ENCODE peak calls at places on chromosomes 13 and 19, in eight cellular contexts. One of them, this sample, is unnamed.

GRCh38 chr19:1451916-1452801 is 2.2 kb downstream of the APC2 start:
- DNase-seq in small intestine: no peak
- DNase-seq in heart right ventricle: no peak
- DNase-seq in fibroblast of the aortic adventitia: no peak
- DNase-seq in left lung: peak; percentile 49
- DNase-seq in lung: no peak
- DNase-seq in GM12864: no peak
- DNase-seq in neural progenitor cell: peak; percentile 91
- DNase-seq in this sample: no peak

GRCh38 chr13:20772401-20773131 is 1.2 kb downstream of the EEF1AKMT1 start:
- DNase-seq in neural progenitor cell: no peak
- DNase-seq in heart right ventricle: no peak
- DNase-seq in left lung: no peak
- DNase-seq in small intestine: no peak
- DNase-seq in fibroblast of the aortic adventitia: peak; percentile 27
- DNase-seq in GM12864: no peak
- DNase-seq in lung: no peak
- DNase-seq in this sample: no peak

GRCh38 chr19:1041835-1042685 is 2.2 kb downstream of the ABCA7 start:
- DNase-seq in GM12864: no peak
- DNase-seq in heart right ventricle: no peak
- DNase-seq in neural progenitor cell: no peak
- DNase-seq in left lung: peak; percentile 80
- DNase-seq in fibroblast of the aortic adventitia: no peak
- DNase-seq in small intestine: peak; percentile 84
- DNase-seq in lung: no peak
- DNase-seq in this sample: no peak

GRCh38 chr19:58558066-58558622 is at the start of gene UBE2M:
- DNase-seq in lung: peak; percentile 66
- DNase-seq in neural progenitor cell: no peak
- DNase-seq in GM12864: no peak
- DNase-seq in left lung: peak; percentile 91
- DNase-seq in fibroblast of the aortic adventitia: peak; percentile 33
- DNase-seq in small intestine: peak; percentile 42
- DNase-seq in heart right ventricle: peak; percentile 63
- DNase-seq in this sample: no peak

GRCh38 chr13:106997219-106997618 is 429.3 kb upstream of the ARGLU1 start:
- DNase-seq in GM12864: no peak
- DNase-seq in fibroblast of the aortic adventitia: no peak
- DNase-seq in heart right ventricle: no peak
- DNase-seq in lung: no peak
- DNase-seq in small intestine: no peak
- DNase-seq in neural progenitor cell: no peak
- DNase-seq in left lung: no peak
- DNase-seq in this sample: no peak

GRCh38 chr13:39379667-39380655 is 223.0 kb downstream of the LHFPL6 start:
- DNase-seq in fibroblast of the aortic adventitia: no peak
- DNase-seq in small intestine: no peak
- DNase-seq in heart right ventricle: no peak
- DNase-seq in GM12864: no peak
- DNase-seq in neural progenitor cell: no peak
- DNase-seq in lung: no peak
- DNase-seq in left lung: no peak
- DNase-seq in this sample: no peak

GRCh38 chr13:26941345-26942174 is 181.0 kb upstream of the GPR12 start:
- DNase-seq in left lung: no peak
- DNase-seq in fibroblast of the aortic adventitia: peak; percentile 69
- DNase-seq in heart right ventricle: no peak
- DNase-seq in neural progenitor cell: no peak
- DNase-seq in small intestine: peak; percentile 70
- DNase-seq in lung: no peak
- DNase-seq in GM12864: no peak
- DNase-seq in this sample: no peak

GRCh38 chr19:3573162-3573857 is 566 bp downstream of the HMG20B start:
- DNase-seq in heart right ventricle: peak; percentile 43
- DNase-seq in GM12864: no peak
- DNase-seq in left lung: peak; percentile 88
- DNase-seq in neural progenitor cell: peak; percentile 61
- DNase-seq in small intestine: no peak
- DNase-seq in lung: peak; percentile 45
- DNase-seq in fibroblast of the aortic adventitia: no peak
- DNase-seq in this sample: no peak

GRCh38 chr19:7358102-7358597 is 9.4 kb downstream of the ARHGEF18 start:
- DNase-seq in heart right ventricle: no peak
- DNase-seq in GM12864: no peak
- DNase-seq in left lung: no peak
- DNase-seq in fibroblast of the aortic adventitia: no peak
- DNase-seq in lung: no peak
- DNase-seq in small intestine: no peak
- DNase-seq in neural progenitor cell: no peak
- DNase-seq in this sample: no peak

GRCh38 chr19:42066075-42066754 is 3.8 kb downstream of the GRIK5 start:
- DNase-seq in GM12864: no peak
- DNase-seq in neural progenitor cell: peak; percentile 70
- DNase-seq in heart right ventricle: no peak
- DNase-seq in lung: no peak
- DNase-seq in fibroblast of the aortic adventitia: peak; percentile 7
- DNase-seq in left lung: no peak
- DNase-seq in small intestine: peak; percentile 23
- DNase-seq in this sample: no peak

DNA sequence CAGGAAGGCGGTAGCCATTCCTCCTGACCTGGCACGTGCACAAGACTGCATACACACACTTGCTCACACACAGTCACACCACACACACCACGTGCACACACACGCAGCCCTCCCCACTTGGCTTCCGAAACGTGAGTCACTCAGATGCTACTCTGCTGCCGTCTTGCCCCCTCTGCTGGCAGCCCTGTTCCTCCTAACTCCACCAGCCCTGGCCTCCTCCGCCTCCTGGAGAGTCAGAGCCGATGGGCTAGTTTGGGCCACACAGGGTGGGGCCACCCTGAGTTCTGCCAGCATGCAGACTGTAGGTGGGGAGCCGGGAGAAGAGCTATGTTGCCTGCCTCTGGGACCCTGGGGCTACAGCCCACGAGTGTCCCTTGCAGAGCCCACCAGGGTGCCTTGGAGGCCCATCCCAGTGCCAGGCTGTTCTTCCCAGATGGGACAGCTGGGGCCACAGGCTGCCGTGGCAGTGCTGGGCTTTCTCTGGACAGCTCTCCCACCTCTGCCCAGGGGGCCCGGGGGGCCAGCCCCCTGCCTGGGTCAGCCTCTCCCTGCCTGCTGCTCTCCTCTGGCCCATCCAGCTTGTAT is 12.1 kb downstream of the PIN1 start:
- DNase-seq in lung: peak; percentile 39
- DNase-seq in small intestine: no peak
- DNase-seq in heart right ventricle: no peak
- DNase-seq in fibroblast of the aortic adventitia: peak; percentile 94
- DNase-seq in neural progenitor cell: peak; percentile 56
- DNase-seq in left lung: no peak
- DNase-seq in GM12864: no peak
- DNase-seq in this sample: peak; percentile 31
- H3K4me3 ChIP-seq in lung: no peak overlapping the region
- H3K4me3 ChIP-seq in small intestine: no peak overlapping the region
- H3K4me3 ChIP-seq in heart right ventricle: no peak overlapping the region
- H3K4me3 ChIP-seq in fibroblast of the aortic adventitia: no peak overlapping the region
- H3K4me3 ChIP-seq in neural progenitor cell: no peak overlapping the region
- H3K4me3 ChIP-seq in left lung: no peak overlapping the region
- H3K4me3 ChIP-seq in GM12864: no peak overlapping the region
- H3K4me3 ChIP-seq in this sample: no peak overlapping the region

GRCh38 chr13:30165791-30166190 is 141.6 kb downstream of the KATNAL1 start:
- DNase-seq in GM12864: no peak
- DNase-seq in left lung: no peak
- DNase-seq in heart right ventricle: no peak
- DNase-seq in fibroblast of the aortic adventitia: peak; percentile 43
- DNase-seq in neural progenitor cell: peak; percentile 64
- DNase-seq in lung: no peak
- DNase-seq in small intestine: peak; percentile 37
- DNase-seq in this sample: no peak

GRCh38 chr13:30173301-30173605 is 134.1 kb downstream of the KATNAL1 start:
- DNase-seq in neural progenitor cell: no peak
- DNase-seq in fibroblast of the aortic adventitia: no peak
- DNase-seq in heart right ventricle: no peak
- DNase-seq in lung: no peak
- DNase-seq in left lung: no peak
- DNase-seq in GM12864: no peak
- DNase-seq in small intestine: no peak
- DNase-seq in this sample: no peak

GRCh38 chr13:30172593-30173300 is 134.6 kb downstream of the KATNAL1 start:
- DNase-seq in lung: no peak
- DNase-seq in neural progenitor cell: no peak
- DNase-seq in heart right ventricle: no peak
- DNase-seq in GM12864: no peak
- DNase-seq in fibroblast of the aortic adventitia: no peak
- DNase-seq in left lung: no peak
- DNase-seq in small intestine: no peak
- DNase-seq in this sample: no peak

GRCh38 chr13:30170569-30170968 is 136.8 kb downstream of the KATNAL1 start:
- DNase-seq in neural progenitor cell: no peak
- DNase-seq in lung: no peak
- DNase-seq in small intestine: no peak
- DNase-seq in left lung: no peak
- DNase-seq in heart right ventricle: no peak
- DNase-seq in fibroblast of the aortic adventitia: no peak
- DNase-seq in GM12864: no peak
- DNase-seq in this sample: no peak

GRCh38 chr13:30169442-30169841 is 137.9 kb downstream of the KATNAL1 start:
- DNase-seq in GM12864: no peak
- DNase-seq in heart right ventricle: no peak
- DNase-seq in fibroblast of the aortic adventitia: peak; percentile 6
- DNase-seq in left lung: no peak
- DNase-seq in lung: no peak
- DNase-seq in neural progenitor cell: no peak
- DNase-seq in small intestine: peak; percentile 29
- DNase-seq in this sample: no peak
- H3K4me3 ChIP-seq in GM12864: no peak overlapping the region
- H3K4me3 ChIP-seq in heart right ventricle: no peak overlapping the region
- H3K4me3 ChIP-seq in fibroblast of the aortic adventitia: no peak overlapping the region
- H3K4me3 ChIP-seq in left lung: no peak overlapping the region
- H3K4me3 ChIP-seq in lung: no peak overlapping the region
- H3K4me3 ChIP-seq in neural progenitor cell: no peak overlapping the region
- H3K4me3 ChIP-seq in small intestine: no peak overlapping the region
- H3K4me3 ChIP-seq in this sample: no peak overlapping the region

GRCh38 chr19:38692458-38693379 is 45.3 kb downstream of the ACTN4 start:
- DNase-seq in GM12864: no peak
- DNase-seq in heart right ventricle: no peak
- DNase-seq in lung: no peak
- DNase-seq in fibroblast of the aortic adventitia: no peak
- DNase-seq in small intestine: no peak
- DNase-seq in left lung: no peak
- DNase-seq in neural progenitor cell: peak; percentile 22
- DNase-seq in this sample: no peak

GRCh38 chr19:38695832-38696732 is 48.2 kb downstream of the CAPN12 start:
- DNase-seq in left lung: no peak
- DNase-seq in heart right ventricle: no peak
- DNase-seq in lung: no peak
- DNase-seq in fibroblast of the aortic adventitia: no peak
- DNase-seq in neural progenitor cell: no peak
- DNase-seq in GM12864: no peak
- DNase-seq in small intestine: no peak
- DNase-seq in this sample: no peak

GRCh38 chr19:38695319-38695683 is 47.9 kb downstream of the ACTN4 start:
- DNase-seq in left lung: peak; percentile 66
- DNase-seq in GM12864: no peak
- DNase-seq in lung: no peak
- DNase-seq in small intestine: peak; percentile 72
- DNase-seq in fibroblast of the aortic adventitia: no peak
- DNase-seq in heart right ventricle: no peak
- DNase-seq in neural progenitor cell: no peak
- DNase-seq in this sample: no peak

GRCh38 chr19:38691938-38692457 is 44.5 kb downstream of the ACTN4 start:
- DNase-seq in GM12864: no peak
- DNase-seq in heart right ventricle: no peak
- DNase-seq in left lung: no peak
- DNase-seq in neural progenitor cell: no peak
- DNase-seq in small intestine: no peak
- DNase-seq in lung: peak; percentile 55
- DNase-seq in fibroblast of the aortic adventitia: peak; percentile 98
- DNase-seq in this sample: no peak

GRCh38 chr19:38693380-38694223 is 46.2 kb downstream of the ACTN4 start:
- DNase-seq in left lung: peak; percentile 77
- DNase-seq in lung: no peak
- DNase-seq in heart right ventricle: no peak
- DNase-seq in small intestine: peak; percentile 71
- DNase-seq in neural progenitor cell: peak; percentile 87
- DNase-seq in GM12864: peak; percentile 54
- DNase-seq in fibroblast of the aortic adventitia: peak; percentile 69
- DNase-seq in this sample: peak; percentile 66
- H3K4me3 ChIP-seq in left lung: no peak overlapping the region
- H3K4me3 ChIP-seq in lung: no peak overlapping the region
- H3K4me3 ChIP-seq in heart right ventricle: no peak overlapping the region
- H3K4me3 ChIP-seq in small intestine: no peak overlapping the region
- H3K4me3 ChIP-seq in neural progenitor cell: no peak overlapping the region
- H3K4me3 ChIP-seq in GM12864: no peak overlapping the region
- H3K4me3 ChIP-seq in fibroblast of the aortic adventitia: no peak overlapping the region
- H3K4me3 ChIP-seq in this sample: peak overlapping the region; percentile 19

GRCh38 chr19:6003976-6004375 is 26.0 kb upstream of the RANBP3 start:
- DNase-seq in heart right ventricle: no peak
- DNase-seq in fibroblast of the aortic adventitia: no peak
- DNase-seq in left lung: peak; percentile 57
- DNase-seq in small intestine: no peak
- DNase-seq in neural progenitor cell: no peak
- DNase-seq in GM12864: no peak
- DNase-seq in lung: no peak
- DNase-seq in this sample: no peak
- H3K4me3 ChIP-seq in heart right ventricle: no peak overlapping the region
- H3K4me3 ChIP-seq in fibroblast of the aortic adventitia: no peak overlapping the region
- H3K4me3 ChIP-seq in left lung: no peak overlapping the region
- H3K4me3 ChIP-seq in small intestine: no peak overlapping the region
- H3K4me3 ChIP-seq in neural progenitor cell: no peak overlapping the region
- H3K4me3 ChIP-seq in GM12864: no peak overlapping the region
- H3K4me3 ChIP-seq in lung: no peak overlapping the region
- H3K4me3 ChIP-seq in this sample: no peak overlapping the region